ENCODE peak calls at places on chromosome 5, in nine cellular contexts. One of them, this sample, is unnamed.

GRCh38 chr5:155082401-155082800 is 68.8 kb downstream of the KIF4B start:
- DNase-seq in heart right ventricle: no peak
- DNase-seq in GM23248: peak
- DNase-seq in brain microvascular endothelial cell: peak
- DNase-seq in uterus: no peak
- DNase-seq in MM.1S: no peak
- DNase-seq in naive thymus-derived CD4-positive, alpha-beta T cell: no peak
- DNase-seq in PC-9: no peak
- DNase-seq in body of pancreas: no peak
- DNase-seq in this sample: no peak

GRCh38 chr5:83149671-83150070 is 72.3 kb downstream of the XRCC4 start:
- DNase-seq in PC-9: no peak
- DNase-seq in MM.1S: no peak
- DNase-seq in heart right ventricle: no peak
- DNase-seq in uterus: no peak
- DNase-seq in body of pancreas: no peak
- DNase-seq in naive thymus-derived CD4-positive, alpha-beta T cell: no peak
- DNase-seq in GM23248: peak
- DNase-seq in brain microvascular endothelial cell: peak
- DNase-seq in this sample: no peak

GRCh38 chr5:98179791-98180755 is 593.4 kb upstream of the RGMB start:
- DNase-seq in PC-9: peak
- DNase-seq in brain microvascular endothelial cell: peak
- DNase-seq in GM23248: peak
- DNase-seq in body of pancreas: no peak
- DNase-seq in heart right ventricle: no peak
- DNase-seq in MM.1S: no peak
- DNase-seq in uterus: no peak
- DNase-seq in naive thymus-derived CD4-positive, alpha-beta T cell: no peak
- DNase-seq in this sample: no peak

GRCh38 chr5:159022178-159022556 is 77.5 kb downstream of the EBF1 start:
- DNase-seq in naive thymus-derived CD4-positive, alpha-beta T cell: no peak
- DNase-seq in GM23248: peak
- DNase-seq in MM.1S: no peak
- DNase-seq in heart right ventricle: peak
- DNase-seq in PC-9: no peak
- DNase-seq in uterus: peak
- DNase-seq in body of pancreas: peak
- DNase-seq in brain microvascular endothelial cell: peak
- DNase-seq in this sample: no peak

GRCh38 chr5:77946381-77947050 is 170.4 kb upstream of the TBCA start:
- DNase-seq in PC-9: no peak
- DNase-seq in naive thymus-derived CD4-positive, alpha-beta T cell: no peak
- DNase-seq in GM23248: no peak
- DNase-seq in heart right ventricle: no peak
- DNase-seq in body of pancreas: no peak
- DNase-seq in MM.1S: no peak
- DNase-seq in uterus: no peak
- DNase-seq in brain microvascular endothelial cell: no peak
- DNase-seq in this sample: peak

GRCh38 chr5:9456435-9457042 is 89.3 kb downstream of the SEMA5A start:
- DNase-seq in naive thymus-derived CD4-positive, alpha-beta T cell: no peak
- DNase-seq in GM23248: peak
- DNase-seq in MM.1S: no peak
- DNase-seq in heart right ventricle: no peak
- DNase-seq in body of pancreas: no peak
- DNase-seq in brain microvascular endothelial cell: peak
- DNase-seq in uterus: no peak
- DNase-seq in PC-9: no peak
- DNase-seq in this sample: no peak

GRCh38 chr5:126384985-126385384 is 38.2 kb upstream of the GRAMD2B start:
- DNase-seq in body of pancreas: no peak
- DNase-seq in heart right ventricle: no peak
- DNase-seq in GM23248: peak
- DNase-seq in MM.1S: no peak
- DNase-seq in naive thymus-derived CD4-positive, alpha-beta T cell: no peak
- DNase-seq in uterus: no peak
- DNase-seq in brain microvascular endothelial cell: peak
- DNase-seq in PC-9: peak
- DNase-seq in this sample: no peak

GRCh38 chr5:68465934-68466551 is 250.5 kb downstream of the PIK3R1 start:
- DNase-seq in heart right ventricle: no peak
- DNase-seq in MM.1S: no peak
- DNase-seq in GM23248: no peak
- DNase-seq in body of pancreas: no peak
- DNase-seq in brain microvascular endothelial cell: no peak
- DNase-seq in naive thymus-derived CD4-positive, alpha-beta T cell: no peak
- DNase-seq in uterus: no peak
- DNase-seq in PC-9: peak
- DNase-seq in this sample: no peak

GRCh38 chr5:74423383-74423782 is 217.1 kb downstream of the ENC1 start:
- DNase-seq in MM.1S: no peak
- DNase-seq in body of pancreas: no peak
- DNase-seq in heart right ventricle: no peak
- DNase-seq in GM23248: no peak
- DNase-seq in uterus: no peak
- DNase-seq in brain microvascular endothelial cell: no peak
- DNase-seq in naive thymus-derived CD4-positive, alpha-beta T cell: no peak
- DNase-seq in PC-9: no peak
- DNase-seq in this sample: no peak

GRCh38 chr5:92979716-92980115 is 601.3 kb downstream of the NR2F1-AS1 start:
- DNase-seq in uterus: no peak
- DNase-seq in naive thymus-derived CD4-positive, alpha-beta T cell: no peak
- DNase-seq in brain microvascular endothelial cell: no peak
- DNase-seq in heart right ventricle: no peak
- DNase-seq in MM.1S: no peak
- DNase-seq in PC-9: no peak
- DNase-seq in body of pancreas: no peak
- DNase-seq in GM23248: no peak
- DNase-seq in this sample: no peak

GRCh38 chr5:133565993-133566392 is 46.3 kb downstream of the FSTL4 start:
- DNase-seq in brain microvascular endothelial cell: peak
- DNase-seq in naive thymus-derived CD4-positive, alpha-beta T cell: no peak
- DNase-seq in uterus: no peak
- DNase-seq in PC-9: peak
- DNase-seq in MM.1S: peak
- DNase-seq in body of pancreas: peak
- DNase-seq in heart right ventricle: no peak
- DNase-seq in GM23248: peak
- DNase-seq in this sample: peak

GRCh38 chr5:132464155-132464939 is 26.2 kb downstream of the IRF1 start:
- DNase-seq in body of pancreas: no peak
- DNase-seq in uterus: no peak
- DNase-seq in GM23248: peak
- DNase-seq in heart right ventricle: no peak
- DNase-seq in MM.1S: peak
- DNase-seq in PC-9: peak
- DNase-seq in naive thymus-derived CD4-positive, alpha-beta T cell: no peak
- DNase-seq in brain microvascular endothelial cell: no peak
- DNase-seq in this sample: no peak

GRCh38 chr5:102226321-102226720 is 69.8 kb downstream of the SLCO4C1 start:
- DNase-seq in body of pancreas: no peak
- DNase-seq in GM23248: no peak
- DNase-seq in MM.1S: no peak
- DNase-seq in PC-9: no peak
- DNase-seq in uterus: no peak
- DNase-seq in heart right ventricle: no peak
- DNase-seq in naive thymus-derived CD4-positive, alpha-beta T cell: no peak
- DNase-seq in brain microvascular endothelial cell: no peak
- DNase-seq in this sample: no peak

GRCh38 chr5:93511445-93511844 is 69.6 kb downstream of the NR2F1-AS1 start:
- DNase-seq in uterus: no peak
- DNase-seq in heart right ventricle: no peak
- DNase-seq in MM.1S: no peak
- DNase-seq in naive thymus-derived CD4-positive, alpha-beta T cell: no peak
- DNase-seq in GM23248: no peak
- DNase-seq in PC-9: no peak
- DNase-seq in brain microvascular endothelial cell: no peak
- DNase-seq in body of pancreas: no peak
- DNase-seq in this sample: no peak

GRCh38 chr5:105197531-105197930 is 1634.9 kb upstream of the NUDT12 start:
- DNase-seq in naive thymus-derived CD4-positive, alpha-beta T cell: no peak
- DNase-seq in MM.1S: no peak
- DNase-seq in uterus: no peak
- DNase-seq in GM23248: no peak
- DNase-seq in PC-9: no peak
- DNase-seq in body of pancreas: no peak
- DNase-seq in brain microvascular endothelial cell: no peak
- DNase-seq in heart right ventricle: no peak
- DNase-seq in this sample: no peak

DNA sequence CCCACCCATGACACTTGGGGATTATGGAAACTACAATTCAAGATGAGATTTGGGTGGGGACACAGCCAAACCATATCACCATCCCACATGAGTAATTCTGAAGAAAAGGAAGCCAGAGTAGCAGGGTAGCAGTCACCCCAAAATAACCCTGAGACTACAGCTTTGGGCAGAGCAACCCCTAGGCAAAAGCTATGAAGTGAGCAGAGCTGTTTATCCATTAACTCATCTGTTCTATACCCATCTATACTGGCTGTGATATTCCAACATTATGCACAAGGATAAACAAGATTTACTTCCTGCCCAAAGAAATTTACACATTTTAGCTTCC is 12.3 kb upstream of the REEP5 start:
- DNase-seq in body of pancreas: no peak
- DNase-seq in PC-9: no peak
- DNase-seq in GM23248: no peak
- DNase-seq in MM.1S: no peak
- DNase-seq in naive thymus-derived CD4-positive, alpha-beta T cell: no peak
- DNase-seq in uterus: no peak
- DNase-seq in heart right ventricle: no peak
- DNase-seq in brain microvascular endothelial cell: no peak
- DNase-seq in this sample: no peak
- H3K4me3 ChIP-seq in body of pancreas: no peak
- H3K4me3 ChIP-seq in PC-9: no peak
- H3K4me3 ChIP-seq in GM23248: no peak
- H3K4me3 ChIP-seq in MM.1S: no peak
- H3K4me3 ChIP-seq in naive thymus-derived CD4-positive, alpha-beta T cell: no peak
- H3K4me3 ChIP-seq in uterus: no peak
- H3K4me3 ChIP-seq in heart right ventricle: no peak
- H3K4me3 ChIP-seq in brain microvascular endothelial cell: no peak
- H3K4me3 ChIP-seq in this sample: no peak

GRCh38 chr5:118558871-118559270 is 429.5 kb downstream of the DTWD2 start:
- DNase-seq in naive thymus-derived CD4-positive, alpha-beta T cell: no peak
- DNase-seq in PC-9: no peak
- DNase-seq in brain microvascular endothelial cell: no peak
- DNase-seq in body of pancreas: no peak
- DNase-seq in heart right ventricle: no peak
- DNase-seq in GM23248: peak
- DNase-seq in uterus: no peak
- DNase-seq in MM.1S: no peak
- DNase-seq in this sample: no peak
- H3K4me3 ChIP-seq in naive thymus-derived CD4-positive, alpha-beta T cell: no peak
- H3K4me3 ChIP-seq in PC-9: no peak
- H3K4me3 ChIP-seq in brain microvascular endothelial cell: no peak
- H3K4me3 ChIP-seq in body of pancreas: no peak
- H3K4me3 ChIP-seq in heart right ventricle: no peak
- H3K4me3 ChIP-seq in GM23248: no peak
- H3K4me3 ChIP-seq in uterus: no peak
- H3K4me3 ChIP-seq in MM.1S: no peak
- H3K4me3 ChIP-seq in this sample: no peak

GRCh38 chr5:177459357-177459756 is 12.7 kb downstream of the PRR7 start:
- DNase-seq in GM23248: no peak
- DNase-seq in naive thymus-derived CD4-positive, alpha-beta T cell: no peak
- DNase-seq in uterus: no peak
- DNase-seq in PC-9: no peak
- DNase-seq in brain microvascular endothelial cell: no peak
- DNase-seq in body of pancreas: no peak
- DNase-seq in MM.1S: peak
- DNase-seq in heart right ventricle: no peak
- DNase-seq in this sample: no peak

GRCh38 chr5:177462021-177462670 is 11.3 kb downstream of the DBN1 start:
- DNase-seq in MM.1S: no peak
- DNase-seq in uterus: no peak
- DNase-seq in GM23248: no peak
- DNase-seq in brain microvascular endothelial cell: peak
- DNase-seq in naive thymus-derived CD4-positive, alpha-beta T cell: no peak
- DNase-seq in heart right ventricle: peak
- DNase-seq in PC-9: no peak
- DNase-seq in body of pancreas: no peak
- DNase-seq in this sample: no peak

GRCh38 chr5:177465044-177465443 is 8.4 kb downstream of the DBN1 start:
- DNase-seq in GM23248: no peak
- DNase-seq in PC-9: no peak
- DNase-seq in body of pancreas: no peak
- DNase-seq in naive thymus-derived CD4-positive, alpha-beta T cell: no peak
- DNase-seq in brain microvascular endothelial cell: no peak
- DNase-seq in MM.1S: no peak
- DNase-seq in uterus: no peak
- DNase-seq in heart right ventricle: no peak
- DNase-seq in this sample: no peak

GRCh38 chr5:177459819-177460628 is 13.4 kb downstream of the DBN1 start:
- DNase-seq in brain microvascular endothelial cell: no peak
- DNase-seq in GM23248: no peak
- DNase-seq in uterus: no peak
- DNase-seq in MM.1S: peak
- DNase-seq in naive thymus-derived CD4-positive, alpha-beta T cell: no peak
- DNase-seq in body of pancreas: no peak
- DNase-seq in heart right ventricle: no peak
- DNase-seq in PC-9: no peak
- DNase-seq in this sample: no peak

GRCh38 chr5:177462702-177463101 is 10.7 kb downstream of the DBN1 start:
- DNase-seq in naive thymus-derived CD4-positive, alpha-beta T cell: no peak
- DNase-seq in heart right ventricle: no peak
- DNase-seq in GM23248: no peak
- DNase-seq in MM.1S: no peak
- DNase-seq in uterus: no peak
- DNase-seq in body of pancreas: no peak
- DNase-seq in PC-9: no peak
- DNase-seq in brain microvascular endothelial cell: no peak
- DNase-seq in this sample: no peak
- H3K4me3 ChIP-seq in naive thymus-derived CD4-positive, alpha-beta T cell: no peak
- H3K4me3 ChIP-seq in heart right ventricle: no peak
- H3K4me3 ChIP-seq in GM23248: no peak
- H3K4me3 ChIP-seq in MM.1S: no peak
- H3K4me3 ChIP-seq in uterus: no peak
- H3K4me3 ChIP-seq in body of pancreas: no peak
- H3K4me3 ChIP-seq in PC-9: no peak
- H3K4me3 ChIP-seq in brain microvascular endothelial cell: no peak
- H3K4me3 ChIP-seq in this sample: no peak

GRCh38 chr5:174688441-174689354 is 35.7 kb upstream of the MSX2 start:
- DNase-seq in PC-9: no peak
- DNase-seq in uterus: no peak
- DNase-seq in body of pancreas: no peak
- DNase-seq in MM.1S: no peak
- DNase-seq in brain microvascular endothelial cell: no peak
- DNase-seq in naive thymus-derived CD4-positive, alpha-beta T cell: no peak
- DNase-seq in heart right ventricle: no peak
- DNase-seq in GM23248: no peak
- DNase-seq in this sample: no peak
- H3K4me3 ChIP-seq in PC-9: no peak
- H3K4me3 ChIP-seq in uterus: no peak
- H3K4me3 ChIP-seq in body of pancreas: no peak
- H3K4me3 ChIP-seq in MM.1S: no peak
- H3K4me3 ChIP-seq in brain microvascular endothelial cell: no peak
- H3K4me3 ChIP-seq in naive thymus-derived CD4-positive, alpha-beta T cell: no peak
- H3K4me3 ChIP-seq in heart right ventricle: no peak
- H3K4me3 ChIP-seq in GM23248: no peak
- H3K4me3 ChIP-seq in this sample: no peak

DNA sequence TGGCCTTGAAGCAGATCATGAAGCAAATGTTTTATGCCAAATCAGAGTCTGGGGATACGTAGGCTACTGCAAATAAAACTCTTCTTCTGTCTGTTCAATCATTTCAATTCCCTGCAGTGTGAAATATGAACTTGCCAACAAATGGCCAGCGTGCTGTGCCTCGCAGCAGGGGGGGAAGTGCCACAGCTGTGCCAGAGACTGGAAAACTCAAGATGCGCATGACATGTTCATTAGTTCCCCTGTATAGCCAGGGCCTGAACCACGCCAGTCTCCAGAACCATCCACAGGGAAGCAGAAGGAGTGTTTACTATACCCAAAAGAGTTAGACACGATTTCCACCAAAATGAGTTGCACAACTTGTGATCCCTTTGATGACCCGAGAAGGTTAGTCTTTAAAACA is 267.9 kb downstream of the EFNA5 start:
- DNase-seq in brain microvascular endothelial cell: no peak
- DNase-seq in MM.1S: no peak
- DNase-seq in uterus: no peak
- DNase-seq in body of pancreas: no peak
- DNase-seq in PC-9: no peak
- DNase-seq in naive thymus-derived CD4-positive, alpha-beta T cell: no peak
- DNase-seq in heart right ventricle: no peak
- DNase-seq in GM23248: no peak
- DNase-seq in this sample: no peak
- H3K4me3 ChIP-seq in brain microvascular endothelial cell: no peak
- H3K4me3 ChIP-seq in MM.1S: no peak
- H3K4me3 ChIP-seq in uterus: no peak
- H3K4me3 ChIP-seq in body of pancreas: no peak
- H3K4me3 ChIP-seq in PC-9: no peak
- H3K4me3 ChIP-seq in naive thymus-derived CD4-positive, alpha-beta T cell: no peak
- H3K4me3 ChIP-seq in heart right ventricle: no peak
- H3K4me3 ChIP-seq in GM23248: no peak
- H3K4me3 ChIP-seq in this sample: no peak